ENCODE peak calls at places on chromosomes 4 and X, in seven cellular contexts. One of them, this sample, is unnamed.
A peak's percentile ranks its signal among the peaks of the same experiment; 100 is the strongest.

GRCh38 chrX:34848281-34848680 is 94.3 kb upstream of the FAM47B start:
- DNase-seq in activated B cell treated with CpG ODN at 0.5 μM for 24 hours: no peak
- DNase-seq in pancreas: no peak
- DNase-seq in Calu3: no peak
- DNase-seq in lower leg skin: no peak
- DNase-seq in AG09309: peak; percentile 35
- DNase-seq in CD4-positive, alpha-beta T cell: no peak
- DNase-seq in this sample: no peak

GRCh38 chrX:2342281-2342688 is 158.5 kb downstream of the DHRSX start:
- DNase-seq in activated B cell treated with CpG ODN at 0.5 μM for 24 hours: no peak
- DNase-seq in pancreas: no peak
- DNase-seq in Calu3: no peak
- DNase-seq in lower leg skin: no peak
- DNase-seq in AG09309: no peak
- DNase-seq in CD4-positive, alpha-beta T cell: no peak
- DNase-seq in this sample: no peak

GRCh38 chr4:48602222-48602621 is 112.2 kb downstream of the ZAR1 start:
- DNase-seq in activated B cell treated with CpG ODN at 0.5 μM for 24 hours: no peak
- DNase-seq in pancreas: no peak
- DNase-seq in Calu3: peak; percentile 1
- DNase-seq in lower leg skin: no peak
- DNase-seq in AG09309: no peak
- DNase-seq in CD4-positive, alpha-beta T cell: no peak
- DNase-seq in this sample: no peak

GRCh38 chrX:15598031-15598430 is 2.7 kb downstream of the ACE2 start:
- DNase-seq in activated B cell treated with CpG ODN at 0.5 μM for 24 hours: no peak
- DNase-seq in pancreas: no peak
- DNase-seq in Calu3: no peak
- DNase-seq in lower leg skin: no peak
- DNase-seq in AG09309: no peak
- DNase-seq in CD4-positive, alpha-beta T cell: no peak
- DNase-seq in this sample: no peak

GRCh38 chr4:54213812-54214211 is 15.3 kb upstream of the PDGFRA start:
- DNase-seq in activated B cell treated with CpG ODN at 0.5 μM for 24 hours: no peak
- DNase-seq in pancreas: no peak
- DNase-seq in Calu3: peak; percentile 44
- DNase-seq in lower leg skin: peak; percentile 21
- DNase-seq in AG09309: no peak
- DNase-seq in CD4-positive, alpha-beta T cell: no peak
- DNase-seq in this sample: no peak

GRCh38 chrX:153657161-153657560 is 10.2 kb downstream of the DUSP9 start:
- DNase-seq in activated B cell treated with CpG ODN at 0.5 μM for 24 hours: no peak
- DNase-seq in pancreas: peak; percentile 32
- DNase-seq in Calu3: no peak
- DNase-seq in lower leg skin: no peak
- DNase-seq in AG09309: no peak
- DNase-seq in CD4-positive, alpha-beta T cell: no peak
- DNase-seq in this sample: no peak

GRCh38 chrX:13372203-13372980 is 52.5 kb upstream of the ATXN3L start:
- DNase-seq in activated B cell treated with CpG ODN at 0.5 μM for 24 hours: no peak
- DNase-seq in pancreas: no peak
- DNase-seq in Calu3: no peak
- DNase-seq in lower leg skin: no peak
- DNase-seq in AG09309: no peak
- DNase-seq in CD4-positive, alpha-beta T cell: no peak
- DNase-seq in this sample: no peak

GRCh38 chrX:15781964-15782711 is 8.1 kb upstream of the ZRSR2 start:
- DNase-seq in activated B cell treated with CpG ODN at 0.5 μM for 24 hours: no peak
- DNase-seq in pancreas: no peak
- DNase-seq in Calu3: no peak
- DNase-seq in lower leg skin: no peak
- DNase-seq in AG09309: no peak
- DNase-seq in CD4-positive, alpha-beta T cell: no peak
- DNase-seq in this sample: no peak

GRCh38 chr4:19748470-19748869 is 503.2 kb upstream of the SLIT2 start:
- DNase-seq in activated B cell treated with CpG ODN at 0.5 μM for 24 hours: no peak
- DNase-seq in pancreas: no peak
- DNase-seq in Calu3: no peak
- DNase-seq in lower leg skin: peak; percentile 57
- DNase-seq in AG09309: peak; percentile 94
- DNase-seq in CD4-positive, alpha-beta T cell: no peak
- DNase-seq in this sample: no peak

GRCh38 chrX:121496966-121497365 is 449.6 kb downstream of the GLUD2 start:
- DNase-seq in activated B cell treated with CpG ODN at 0.5 μM for 24 hours: no peak
- DNase-seq in pancreas: no peak
- DNase-seq in Calu3: no peak
- DNase-seq in lower leg skin: no peak
- DNase-seq in AG09309: no peak
- DNase-seq in CD4-positive, alpha-beta T cell: no peak
- DNase-seq in this sample: no peak

GRCh38 chr4:15457401-15458201 is 12.1 kb upstream of the CC2D2A start:
- DNase-seq in activated B cell treated with CpG ODN at 0.5 μM for 24 hours: no peak
- DNase-seq in pancreas: no peak
- DNase-seq in Calu3: no peak
- DNase-seq in lower leg skin: no peak
- DNase-seq in AG09309: peak; percentile 60
- DNase-seq in CD4-positive, alpha-beta T cell: no peak
- DNase-seq in this sample: no peak

GRCh38 chrX:22365460-22365859 is 92.7 kb downstream of the CBLL2 start:
- DNase-seq in activated B cell treated with CpG ODN at 0.5 μM for 24 hours: no peak
- DNase-seq in pancreas: no peak
- DNase-seq in Calu3: no peak
- DNase-seq in lower leg skin: no peak
- DNase-seq in AG09309: peak; percentile 47
- DNase-seq in CD4-positive, alpha-beta T cell: no peak
- DNase-seq in this sample: no peak

GRCh38 chrX:82218361-82218760 is 1016.5 kb downstream of the SH3BGRL start:
- DNase-seq in activated B cell treated with CpG ODN at 0.5 μM for 24 hours: no peak
- DNase-seq in pancreas: no peak
- DNase-seq in Calu3: no peak
- DNase-seq in lower leg skin: no peak
- DNase-seq in AG09309: no peak
- DNase-seq in CD4-positive, alpha-beta T cell: no peak
- DNase-seq in this sample: no peak

GRCh38 chr4:56530269-56531148 is 24.9 kb downstream of the ARL9 start:
- DNase-seq in activated B cell treated with CpG ODN at 0.5 μM for 24 hours: peak; percentile 72
- DNase-seq in pancreas: peak; percentile 72
- DNase-seq in Calu3: peak; percentile 57
- DNase-seq in lower leg skin: peak; percentile 76
- DNase-seq in AG09309: peak; percentile 8
- DNase-seq in CD4-positive, alpha-beta T cell: peak; percentile 71
- DNase-seq in this sample: peak; percentile 66

GRCh38 chr4:4775493-4776004 is 83.9 kb upstream of the MSX1 start:
- DNase-seq in activated B cell treated with CpG ODN at 0.5 μM for 24 hours: no peak
- DNase-seq in pancreas: no peak
- DNase-seq in Calu3: no peak
- DNase-seq in lower leg skin: no peak
- DNase-seq in AG09309: no peak
- DNase-seq in CD4-positive, alpha-beta T cell: no peak
- DNase-seq in this sample: no peak

GRCh38 chrX:65702956-65703355 is 35.5 kb downstream of the MSN start:
- DNase-seq in activated B cell treated with CpG ODN at 0.5 μM for 24 hours: no peak
- DNase-seq in pancreas: no peak
- DNase-seq in Calu3: no peak
- DNase-seq in lower leg skin: no peak
- DNase-seq in AG09309: no peak
- DNase-seq in CD4-positive, alpha-beta T cell: no peak
- DNase-seq in this sample: no peak

GRCh38 chr4:163071308-163071707 is 95.4 kb downstream of the NAF1 start:
- DNase-seq in activated B cell treated with CpG ODN at 0.5 μM for 24 hours: no peak
- DNase-seq in pancreas: no peak
- DNase-seq in Calu3: no peak
- DNase-seq in lower leg skin: no peak
- DNase-seq in AG09309: no peak
- DNase-seq in CD4-positive, alpha-beta T cell: no peak
- DNase-seq in this sample: no peak

GRCh38 chr4:165515201-165515600 is 136.4 kb downstream of the CPE start:
- DNase-seq in activated B cell treated with CpG ODN at 0.5 μM for 24 hours: no peak
- DNase-seq in pancreas: no peak
- DNase-seq in Calu3: no peak
- DNase-seq in lower leg skin: no peak
- DNase-seq in AG09309: no peak
- DNase-seq in CD4-positive, alpha-beta T cell: no peak
- DNase-seq in this sample: no peak

GRCh38 chr4:133483600-133484246 is 334.6 kb downstream of the PCDH10 start:
- DNase-seq in activated B cell treated with CpG ODN at 0.5 μM for 24 hours: no peak
- DNase-seq in pancreas: no peak
- DNase-seq in Calu3: peak; percentile 4
- DNase-seq in lower leg skin: no peak
- DNase-seq in AG09309: no peak
- DNase-seq in CD4-positive, alpha-beta T cell: no peak
- DNase-seq in this sample: no peak

GRCh38 chrX:44903107-44903506 is 30.1 kb downstream of the KDM6A start:
- DNase-seq in activated B cell treated with CpG ODN at 0.5 μM for 24 hours: no peak
- DNase-seq in pancreas: no peak
- DNase-seq in Calu3: no peak
- DNase-seq in lower leg skin: no peak
- DNase-seq in AG09309: peak; percentile 16
- DNase-seq in CD4-positive, alpha-beta T cell: no peak
- DNase-seq in this sample: no peak

GRCh38 chr4:911871-912490 is 20.1 kb downstream of the GAK start:
- DNase-seq in activated B cell treated with CpG ODN at 0.5 μM for 24 hours: no peak
- DNase-seq in pancreas: peak; percentile 52
- DNase-seq in Calu3: no peak
- DNase-seq in lower leg skin: no peak
- DNase-seq in AG09309: no peak
- DNase-seq in CD4-positive, alpha-beta T cell: no peak
- DNase-seq in this sample: peak; percentile 31

GRCh38 chrX:115339441-115340025 is 50.0 kb downstream of the LUZP4 start:
- DNase-seq in activated B cell treated with CpG ODN at 0.5 μM for 24 hours: no peak
- DNase-seq in pancreas: no peak
- DNase-seq in Calu3: no peak
- DNase-seq in lower leg skin: no peak
- DNase-seq in AG09309: no peak
- DNase-seq in CD4-positive, alpha-beta T cell: no peak
- DNase-seq in this sample: no peak

GRCh38 chrX:12805333-12805732 is 14.1 kb downstream of the PRPS2 start:
- DNase-seq in activated B cell treated with CpG ODN at 0.5 μM for 24 hours: no peak
- DNase-seq in pancreas: no peak
- DNase-seq in Calu3: no peak
- DNase-seq in lower leg skin: no peak
- DNase-seq in AG09309: no peak
- DNase-seq in CD4-positive, alpha-beta T cell: no peak
- DNase-seq in this sample: no peak

GRCh38 chr4:3223346-3223745 is 25.6 kb upstream of the MSANTD1 start:
- DNase-seq in activated B cell treated with CpG ODN at 0.5 μM for 24 hours: no peak
- DNase-seq in pancreas: no peak
- DNase-seq in Calu3: no peak
- DNase-seq in lower leg skin: no peak
- DNase-seq in AG09309: no peak
- DNase-seq in CD4-positive, alpha-beta T cell: no peak
- DNase-seq in this sample: peak; percentile 35

GRCh38 chr4:121252224-121252806 is 88.2 kb upstream of the TNIP3 start:
- DNase-seq in activated B cell treated with CpG ODN at 0.5 μM for 24 hours: no peak
- DNase-seq in pancreas: no peak
- DNase-seq in Calu3: peak; percentile 58
- DNase-seq in lower leg skin: peak; percentile 58
- DNase-seq in AG09309: peak; percentile 21
- DNase-seq in CD4-positive, alpha-beta T cell: peak; percentile 46
- DNase-seq in this sample: no peak
- TF ChIP-seq CTCF in activated B cell treated with CpG ODN at 0.5 μM for 24 hours: peak; percentile 24
- TF ChIP-seq CTCF in pancreas: peak; percentile 58
- TF ChIP-seq CTCF in Calu3: peak; percentile 20
- TF ChIP-seq CTCF in lower leg skin: no peak
- TF ChIP-seq CTCF in AG09309: peak; percentile 87
- TF ChIP-seq CTCF in CD4-positive, alpha-beta T cell: peak; percentile 76
- TF ChIP-seq CTCF in this sample: peak; percentile 81

DNA sequence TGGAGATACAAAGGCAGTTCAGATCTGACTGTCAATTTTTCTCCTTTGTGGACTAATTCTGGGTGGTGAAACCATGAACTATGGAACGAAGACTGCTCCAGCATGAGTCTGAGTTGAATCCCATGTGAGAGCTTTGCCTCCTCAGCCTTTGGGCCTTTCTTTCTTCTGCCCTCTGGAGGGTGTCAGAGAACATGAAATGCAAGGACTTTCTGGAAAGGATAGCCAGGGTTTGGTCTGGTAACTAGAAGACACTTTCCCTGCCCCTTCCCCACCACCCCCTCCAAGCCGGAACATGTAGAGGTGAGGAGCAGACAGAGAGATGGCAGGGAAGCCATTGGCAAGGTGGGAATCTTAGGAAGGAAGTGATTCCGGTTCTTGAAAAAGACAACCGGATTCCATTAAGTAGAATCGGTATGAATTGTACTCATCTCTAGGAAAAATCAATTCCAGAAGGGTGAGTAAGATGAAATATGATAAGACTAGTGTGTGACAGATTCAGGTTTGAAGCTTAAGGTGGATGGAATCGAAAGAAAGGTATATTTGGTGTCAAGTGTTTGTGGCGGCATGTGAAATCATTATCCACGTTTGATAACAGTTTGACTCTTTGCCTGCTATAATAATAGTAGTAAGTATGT is 19.0 kb downstream of the FHL1 start:
- DNase-seq in activated B cell treated with CpG ODN at 0.5 μM for 24 hours: no peak
- DNase-seq in pancreas: no peak
- DNase-seq in Calu3: peak; percentile 9
- DNase-seq in lower leg skin: no peak
- DNase-seq in AG09309: peak; percentile 17
- DNase-seq in CD4-positive, alpha-beta T cell: no peak
- DNase-seq in this sample: no peak
- TF ChIP-seq CTCF in activated B cell treated with CpG ODN at 0.5 μM for 24 hours: no peak
- TF ChIP-seq CTCF in pancreas: no peak
- TF ChIP-seq CTCF in Calu3: no peak
- TF ChIP-seq CTCF in lower leg skin: no peak
- TF ChIP-seq CTCF in AG09309: peak; percentile 59
- TF ChIP-seq CTCF in CD4-positive, alpha-beta T cell: no peak
- TF ChIP-seq CTCF in this sample: no peak

GRCh38 chrX:120087289-120088017 is 10.0 kb upstream of the RHOXF2B start:
- DNase-seq in activated B cell treated with CpG ODN at 0.5 μM for 24 hours: no peak
- DNase-seq in pancreas: no peak
- DNase-seq in Calu3: no peak
- DNase-seq in lower leg skin: no peak
- DNase-seq in AG09309: no peak
- DNase-seq in CD4-positive, alpha-beta T cell: no peak
- DNase-seq in this sample: no peak

DNA sequence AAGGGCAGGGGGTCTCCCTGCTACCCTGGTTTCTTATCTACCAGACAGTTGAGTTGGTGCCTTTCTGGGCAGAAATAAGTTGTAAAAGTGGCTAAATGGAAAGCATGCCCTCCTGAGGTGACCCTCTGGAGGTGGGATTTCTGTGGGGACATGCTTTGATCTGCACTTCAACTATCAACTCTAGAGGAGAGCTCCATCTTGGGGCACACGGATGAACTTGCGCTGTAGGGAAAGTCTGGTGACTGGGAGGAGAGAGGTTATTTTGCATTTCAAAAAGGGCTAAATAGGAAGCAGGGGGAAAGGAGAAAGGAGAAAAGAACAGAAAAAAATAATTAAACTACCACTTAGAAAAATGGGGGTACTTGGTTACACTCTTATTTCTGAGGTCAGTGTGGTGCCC is 12.7 kb upstream of the RHOXF2B start:
- DNase-seq in activated B cell treated with CpG ODN at 0.5 μM for 24 hours: no peak
- DNase-seq in pancreas: no peak
- DNase-seq in Calu3: no peak
- DNase-seq in lower leg skin: no peak
- DNase-seq in AG09309: no peak
- DNase-seq in CD4-positive, alpha-beta T cell: no peak
- DNase-seq in this sample: no peak
- TF ChIP-seq CTCF in activated B cell treated with CpG ODN at 0.5 μM for 24 hours: no peak
- TF ChIP-seq CTCF in pancreas: no peak
- TF ChIP-seq CTCF in Calu3: no peak
- TF ChIP-seq CTCF in lower leg skin: no peak
- TF ChIP-seq CTCF in AG09309: no peak
- TF ChIP-seq CTCF in CD4-positive, alpha-beta T cell: no peak
- TF ChIP-seq CTCF in this sample: no peak

GRCh38 chr4:183106839-183107238 is 7.8 kb downstream of the WWC2 start:
- DNase-seq in activated B cell treated with CpG ODN at 0.5 μM for 24 hours: no peak
- DNase-seq in pancreas: no peak
- DNase-seq in Calu3: no peak
- DNase-seq in lower leg skin: no peak
- DNase-seq in AG09309: no peak
- DNase-seq in CD4-positive, alpha-beta T cell: no peak
- DNase-seq in this sample: no peak
- TF ChIP-seq CTCF in activated B cell treated with CpG ODN at 0.5 μM for 24 hours: no peak
- TF ChIP-seq CTCF in pancreas: no peak
- TF ChIP-seq CTCF in Calu3: no peak
- TF ChIP-seq CTCF in lower leg skin: no peak
- TF ChIP-seq CTCF in AG09309: no peak
- TF ChIP-seq CTCF in CD4-positive, alpha-beta T cell: no peak
- TF ChIP-seq CTCF in this sample: no peak